ENCODE peak calls at places on chromosomes 5 and 9, in four cellular contexts. One of them, this sample, is unnamed.

GRCh38 chr5:75051217-75051751 is 1.1 kb downstream of the GCNT4 start:
- DNase-seq in K562: no peak
- DNase-seq in HepG2: no peak
- DNase-seq in GM12878: no peak
- DNase-seq in this sample: no peak

GRCh38 chr9:69045821-69046220 is 10.3 kb downstream of the FXN start:
- DNase-seq in K562: no peak
- DNase-seq in HepG2: peak; percentile 9
- DNase-seq in GM12878: no peak
- DNase-seq in this sample: no peak

GRCh38 chr5:74206571-74207550 is 433.7 kb downstream of the ENC1 start:
- DNase-seq in K562: no peak
- DNase-seq in HepG2: no peak
- DNase-seq in GM12878: no peak
- DNase-seq in this sample: no peak

GRCh38 chr9:1202512-1203285 is 152.5 kb downstream of the DMRT2 start:
- DNase-seq in K562: no peak
- DNase-seq in HepG2: no peak
- DNase-seq in GM12878: no peak
- DNase-seq in this sample: no peak

GRCh38 chr5:139117342-139117884 is 80.8 kb downstream of the SIL1 start:
- DNase-seq in K562: no peak
- DNase-seq in HepG2: peak; percentile 16
- DNase-seq in GM12878: no peak
- DNase-seq in this sample: no peak

GRCh38 chr9:81202292-81202691 is 487.1 kb downstream of the TLE1 start:
- DNase-seq in K562: no peak
- DNase-seq in HepG2: no peak
- DNase-seq in GM12878: no peak
- DNase-seq in this sample: no peak

GRCh38 chr5:178790371-178790770 is 59.9 kb upstream of the ZNF354A start:
- DNase-seq in K562: no peak
- DNase-seq in HepG2: peak; percentile 12
- DNase-seq in GM12878: no peak
- DNase-seq in this sample: no peak

GRCh38 chr9:35666045-35666444 is 1.1 kb upstream of the ARHGEF39 start:
- DNase-seq in K562: no peak
- DNase-seq in HepG2: no peak
- DNase-seq in GM12878: no peak
- DNase-seq in this sample: no peak

GRCh38 chr9:136170291-136170901 is 34.5 kb downstream of the LHX3 start:
- DNase-seq in K562: peak; percentile 81
- DNase-seq in HepG2: no peak
- DNase-seq in GM12878: no peak
- DNase-seq in this sample: peak; percentile 61

GRCh38 chr5:34534237-34535108 is 121.7 kb upstream of the RAI14 start:
- DNase-seq in K562: no peak
- DNase-seq in HepG2: peak; percentile 14
- DNase-seq in GM12878: peak; percentile 24
- DNase-seq in this sample: no peak
- TF ChIP-seq RAD21 in K562: no peak
- TF ChIP-seq RAD21 in HepG2: no peak
- TF ChIP-seq RAD21 in GM12878: no peak
- TF ChIP-seq RAD21 in this sample: no peak

DNA sequence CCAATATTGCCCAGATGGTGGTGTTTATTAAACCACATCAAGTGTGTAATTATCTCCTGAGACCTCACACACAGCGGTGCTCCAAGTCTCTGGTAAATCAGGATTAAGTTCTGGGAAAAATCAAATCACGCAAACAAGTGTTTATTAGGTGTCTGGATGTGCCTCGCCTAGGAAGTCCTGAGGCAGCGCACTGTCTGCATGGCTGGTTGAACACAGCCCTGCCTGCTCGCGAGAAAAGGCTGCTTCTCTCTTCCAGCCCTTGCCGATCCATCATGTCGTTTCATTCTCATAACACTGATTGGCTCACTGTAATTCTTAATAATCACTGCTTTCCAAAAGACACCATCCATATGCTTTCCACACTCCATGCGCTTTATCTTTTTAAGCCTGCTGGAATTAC is 229.6 kb upstream of the DAP start:
- DNase-seq in K562: no peak
- DNase-seq in HepG2: no peak
- DNase-seq in GM12878: no peak
- DNase-seq in this sample: no peak
- H3K4me3 ChIP-seq in K562: no peak overlapping the region
- H3K4me3 ChIP-seq in HepG2: no peak overlapping the region
- H3K4me3 ChIP-seq in GM12878: no peak overlapping the region
- H3K4me3 ChIP-seq in this sample: no peak overlapping the region

DNA sequence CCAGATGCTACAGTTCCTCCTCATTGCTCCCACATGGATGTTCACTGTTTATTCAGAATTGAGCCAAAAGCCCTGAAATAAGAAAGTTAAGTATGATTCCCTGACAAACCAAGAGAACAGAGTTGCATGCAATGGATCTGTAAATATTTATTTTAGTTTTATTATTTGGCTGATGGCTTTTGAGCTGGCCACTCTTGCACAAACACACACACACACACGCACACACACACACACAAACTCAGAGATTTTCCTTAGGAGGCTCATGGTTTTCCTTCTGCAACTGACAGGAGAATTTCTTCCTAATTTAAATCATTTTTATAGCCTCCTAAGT is 119.0 kb upstream of the SLCO6A1 start:
- DNase-seq in K562: no peak
- DNase-seq in HepG2: no peak
- DNase-seq in GM12878: no peak
- DNase-seq in this sample: no peak
- TF ChIP-seq POLR2AphosphoS2 in K562: no peak
- TF ChIP-seq POLR2AphosphoS2 in HepG2: no peak
- TF ChIP-seq POLR2AphosphoS2 in GM12878: no peak
- TF ChIP-seq POLR2AphosphoS2 in this sample: no peak

DNA sequence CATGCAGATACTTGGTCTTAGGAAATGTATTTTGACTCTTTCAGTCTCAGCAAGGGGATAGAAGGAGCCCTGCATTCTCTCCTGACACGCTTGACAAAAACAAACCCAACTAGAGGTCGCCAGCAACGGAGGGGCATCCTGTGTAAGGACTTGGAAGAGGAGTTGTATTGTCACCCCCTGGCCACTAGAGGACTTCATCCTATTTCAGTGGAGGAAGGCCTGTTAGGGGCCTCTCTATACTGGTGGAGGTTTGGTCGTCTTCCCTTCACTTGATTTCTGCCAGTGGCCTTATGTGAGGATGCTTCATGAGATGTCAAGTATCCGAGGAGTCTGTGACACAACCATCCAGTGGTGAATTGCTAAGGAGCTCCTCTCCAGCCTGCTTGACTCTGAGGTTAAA is 122.8 kb upstream of the STC2 start:
- DNase-seq in K562: peak; percentile 63
- DNase-seq in HepG2: peak; percentile 49
- DNase-seq in GM12878: no peak
- DNase-seq in this sample: peak; percentile 62
- TF ChIP-seq RAD21 in K562: no peak
- TF ChIP-seq RAD21 in HepG2: no peak
- TF ChIP-seq RAD21 in GM12878: peak; percentile 54
- TF ChIP-seq RAD21 in this sample: peak; percentile 28

GRCh38 chr9:127769101-127769500 is 9.4 kb downstream of the SH2D3C start:
- DNase-seq in K562: no peak
- DNase-seq in HepG2: no peak
- DNase-seq in GM12878: no peak
- DNase-seq in this sample: no peak

GRCh38 chr9:127771570-127772189 is 6.8 kb downstream of the SH2D3C start:
- DNase-seq in K562: no peak
- DNase-seq in HepG2: no peak
- DNase-seq in GM12878: no peak
- DNase-seq in this sample: no peak

GRCh38 chr9:127768666-127769065 is 9.8 kb downstream of the SH2D3C start:
- DNase-seq in K562: no peak
- DNase-seq in HepG2: no peak
- DNase-seq in GM12878: no peak
- DNase-seq in this sample: no peak

GRCh38 chr9:127770905-127771569 is 7.4 kb downstream of the SH2D3C start:
- DNase-seq in K562: peak; percentile 97
- DNase-seq in HepG2: peak; percentile 89
- DNase-seq in GM12878: peak; percentile 90
- DNase-seq in this sample: peak; percentile 98

GRCh38 chr9:127769985-127770904 is 8.2 kb downstream of the SH2D3C start:
- DNase-seq in K562: no peak
- DNase-seq in HepG2: no peak
- DNase-seq in GM12878: no peak
- DNase-seq in this sample: no peak
- H3K4me3 ChIP-seq in K562: peak overlapping the region; percentile 55
- H3K4me3 ChIP-seq in HepG2: no peak overlapping the region
- H3K4me3 ChIP-seq in GM12878: peak overlapping the region; percentile 79
- H3K4me3 ChIP-seq in this sample: no peak overlapping the region

GRCh38 chr9:114371986-114372917 is 15.5 kb downstream of the AKNA start:
- DNase-seq in K562: no peak
- DNase-seq in HepG2: no peak
- DNase-seq in GM12878: no peak
- DNase-seq in this sample: no peak

GRCh38 chr9:114373960-114374730 is 13.6 kb downstream of the AKNA start:
- DNase-seq in K562: no peak
- DNase-seq in HepG2: no peak
- DNase-seq in GM12878: no peak
- DNase-seq in this sample: no peak

GRCh38 chr9:114374936-114375335 is 12.8 kb downstream of the AKNA start:
- DNase-seq in K562: no peak
- DNase-seq in HepG2: no peak
- DNase-seq in GM12878: no peak
- DNase-seq in this sample: no peak

GRCh38 chr9:114371343-114371985 is 16.3 kb downstream of the AKNA start:
- DNase-seq in K562: no peak
- DNase-seq in HepG2: no peak
- DNase-seq in GM12878: no peak
- DNase-seq in this sample: no peak

GRCh38 chr9:114372971-114373591 is 14.7 kb downstream of the AKNA start:
- DNase-seq in K562: no peak
- DNase-seq in HepG2: no peak
- DNase-seq in GM12878: peak; percentile 93
- DNase-seq in this sample: no peak
- TF ChIP-seq POLR2AphosphoS2 in K562: no peak
- TF ChIP-seq POLR2AphosphoS2 in HepG2: no peak
- TF ChIP-seq POLR2AphosphoS2 in GM12878: no peak
- TF ChIP-seq POLR2AphosphoS2 in this sample: no peak

DNA sequence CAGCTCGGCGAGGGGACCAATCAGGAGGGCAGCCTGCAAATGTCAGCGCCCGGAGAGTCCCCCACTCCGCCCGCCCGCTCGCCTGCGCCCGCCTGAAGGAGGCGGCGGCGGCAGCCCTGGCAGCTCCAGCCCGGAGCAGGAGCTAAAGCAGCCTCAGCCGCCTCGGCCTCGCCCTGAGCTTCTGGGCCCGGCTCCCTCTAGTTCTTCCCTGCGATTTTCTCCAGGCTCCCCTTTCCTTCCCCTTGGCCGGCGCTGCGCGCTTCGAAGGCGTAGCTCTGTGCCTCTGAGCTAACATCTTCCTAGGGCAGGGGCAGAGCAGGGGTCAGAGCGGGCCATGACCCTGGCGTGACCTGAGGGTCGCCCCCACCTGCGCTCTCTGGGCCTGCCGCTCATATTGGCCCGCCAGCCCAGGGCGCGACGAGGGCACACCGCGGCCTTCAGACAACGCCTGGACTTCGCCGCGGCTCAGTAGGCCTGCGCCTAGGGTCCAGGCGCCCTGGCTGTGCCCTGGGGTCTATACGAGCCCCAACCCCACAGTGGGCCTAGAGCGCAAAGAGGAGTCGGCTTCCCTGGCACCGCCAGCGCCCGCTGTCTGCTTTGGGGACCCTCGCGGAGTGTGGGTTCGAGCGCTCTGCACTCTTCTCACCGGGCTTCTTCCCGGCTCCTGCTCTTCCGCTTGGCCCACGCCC is 394 bp upstream of the OTP start:
- DNase-seq in K562: no peak
- DNase-seq in HepG2: no peak
- DNase-seq in GM12878: no peak
- DNase-seq in this sample: no peak
- TF ChIP-seq RAD21 in K562: no peak
- TF ChIP-seq RAD21 in HepG2: no peak
- TF ChIP-seq RAD21 in GM12878: no peak
- TF ChIP-seq RAD21 in this sample: no peak

GRCh38 chr9:17018001-17018491 is 116.8 kb upstream of the CNTLN start:
- DNase-seq in K562: no peak
- DNase-seq in HepG2: no peak
- DNase-seq in GM12878: no peak
- DNase-seq in this sample: no peak
- H3K4me3 ChIP-seq in K562: no peak overlapping the region
- H3K4me3 ChIP-seq in HepG2: no peak overlapping the region
- H3K4me3 ChIP-seq in GM12878: no peak overlapping the region
- H3K4me3 ChIP-seq in this sample: no peak overlapping the region

DNA sequence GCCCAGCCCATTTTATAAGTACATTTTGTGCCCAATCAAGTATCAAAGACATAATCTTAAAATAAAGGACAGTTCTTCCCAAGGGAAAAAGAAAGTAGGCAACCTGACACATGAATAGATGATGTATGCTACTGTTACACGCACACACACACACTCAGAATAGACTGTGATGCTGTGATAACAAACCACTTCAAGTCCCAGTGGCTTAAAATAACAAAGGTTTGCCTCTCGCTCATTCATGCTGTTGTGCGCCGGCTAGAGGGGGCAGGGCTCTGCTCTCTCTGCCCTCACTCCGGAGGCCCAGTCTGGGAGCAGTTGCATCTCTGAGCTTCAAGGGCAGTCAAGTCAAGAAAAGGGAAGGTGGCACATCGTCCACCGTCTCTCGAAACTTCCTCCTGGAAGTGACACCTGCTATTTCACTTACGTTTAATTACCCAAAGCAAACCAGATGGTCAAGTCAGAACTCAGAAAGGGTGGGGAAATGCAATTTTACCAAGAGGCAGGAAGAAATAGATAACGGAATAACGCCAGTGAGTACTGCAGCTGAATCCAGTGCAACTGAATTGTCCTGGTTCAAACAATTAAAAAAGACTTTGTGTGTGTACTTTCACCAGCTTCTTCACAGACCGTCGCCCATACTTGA is 43.3 kb downstream of the ANKRD33B start:
- DNase-seq in K562: peak; percentile 50
- DNase-seq in HepG2: no peak
- DNase-seq in GM12878: peak; percentile 95
- DNase-seq in this sample: no peak
- TF ChIP-seq POLR2AphosphoS2 in K562: no peak
- TF ChIP-seq POLR2AphosphoS2 in HepG2: no peak
- TF ChIP-seq POLR2AphosphoS2 in GM12878: peak; percentile 29
- TF ChIP-seq POLR2AphosphoS2 in this sample: no peak

This sample was measured in A549.